ENCODE peak calls at places on chromosome 22, in five cellular contexts. G, T, F, W and D are unnamed samples.

GRCh38 chr22:21823740-21824438 is 43.6 kb downstream of the MAPK1 start:
- DNase-seq in G (no peak), T (no peak), F (no peak), W (no peak), D (no peak)

GRCh38 chr22:43000441-43001175 is 14.3 kb downstream of the PACSIN2 start:
- DNase-seq in G (no peak), T (no peak), F (no peak), W (no peak), D (no peak)

GRCh38 chr22:33114570-33114969 is 56.4 kb upstream of the SYN3 start:
- DNase-seq in G (no peak), T (no peak), F (no peak), W (no peak), D (no peak)

GRCh38 chr22:41684194-41684593 is 4.5 kb downstream of the SNU13 start:
- DNase-seq in G (no peak), T (no peak), F (no peak), W (no peak), D (no peak)

GRCh38 chr22:32531955-32532818 is 57.6 kb downstream of the FBXO7 start:
- DNase-seq in G (no peak), T (peak), F (peak), W (no peak), D (peak)

GRCh38 chr22:41092023-41092817 is at the start of gene EP300:
- DNase-seq in G (peak), T (peak), F (peak), W (peak), D (peak)

GRCh38 chr22:37309221-37310074 is 27.1 kb downstream of the CYTH4 start:
- DNase-seq in G (no peak), T (no peak), F (no peak), W (no peak), D (peak)

GRCh38 chr22:18152519-18152918 is 2.5 kb downstream of the USP18 start:
- DNase-seq in G (no peak), T (no peak), F (no peak), W (no peak), D (no peak)

GRCh38 chr22:23067691-23068090 is 2.6 kb upstream of the GNAZ start:
- DNase-seq in G (no peak), T (no peak), F (no peak), W (peak), D (no peak)

GRCh38 chr22:22520020-22520656 is at the start of gene ZNF280A:
- DNase-seq in G (no peak), T (no peak), F (no peak), W (no peak), D (peak)

GRCh38 chr22:47049078-47049609 is 286.7 kb downstream of the TBC1D22A start:
- DNase-seq in G (no peak), T (no peak), F (no peak), W (no peak), D (no peak)

GRCh38 chr22:41914611-41915034 is 251 bp downstream of the SHISA8 start:
- DNase-seq in G (no peak), T (no peak), F (no peak), W (no peak), D (no peak)

GRCh38 chr22:41564563-41564962 is 3.8 kb downstream of the CSDC2 start:
- DNase-seq in G (no peak), T (no peak), F (no peak), W (no peak), D (no peak)

GRCh38 chr22:44151661-44152060 is 29.1 kb upstream of the PARVG start:
- DNase-seq in G (no peak), T (no peak), F (no peak), W (no peak), D (no peak)

GRCh38 chr22:35174398-35174797 is 82.9 kb upstream of the HMGXB4 start:
- DNase-seq in G (no peak), T (no peak), F (no peak), W (no peak), D (no peak)

GRCh38 chr22:43488031-43488892 is 76.4 kb downstream of the MPPED1 start:
- DNase-seq in G (no peak), T (no peak), F (no peak), W (no peak), D (no peak)

GRCh38 chr22:49303781-49304461 is 523.8 kb downstream of the BRD1 start:
- DNase-seq in G (no peak), T (no peak), F (no peak), W (peak), D (no peak)

GRCh38 chr22:49307071-49307830 is 520.4 kb downstream of the BRD1 start:
- DNase-seq in G (no peak), T (no peak), F (no peak), W (peak), D (no peak)

GRCh38 chr22:49306632-49306975 is 521.1 kb downstream of the BRD1 start:
- DNase-seq in G (no peak), T (no peak), F (peak), W (peak), D (no peak)

GRCh38 chr22:49305966-49306631 is 521.6 kb downstream of the BRD1 start:
- DNase-seq in G (no peak), T (no peak), F (no peak), W (peak), D (no peak)

GRCh38 chr22:49305215-49305965 is 522.3 kb downstream of the BRD1 start:
- DNase-seq in G (peak), T (peak), F (no peak), W (peak), D (no peak)
- TF ChIP-seq CTCF in G (peak), T (peak), F (peak), W (peak), D (peak)

GRCh38 chr22:19957445-19957844 is 15.8 kb upstream of the TXNRD2 start:
- DNase-seq in G (no peak), T (no peak), F (no peak), W (no peak), D (no peak)
- TF ChIP-seq POLR2A in G (no peak), T (no peak), F (no peak), W (no peak), D (no peak)

GRCh38 chr22:27690596-27690995 is 111.0 kb downstream of the MN1 start:
- DNase-seq in G (no peak), T (no peak), F (no peak), W (no peak), D (no peak)

GRCh38 chr22:27697888-27698287 is 103.7 kb downstream of the MN1 start:
- DNase-seq in G (no peak), T (no peak), F (no peak), W (no peak), D (peak)

GRCh38 chr22:27689664-27690063 is 111.9 kb downstream of the MN1 start:
- DNase-seq in G (no peak), T (no peak), F (no peak), W (no peak), D (no peak)

GRCh38 chr22:27687984-27688545 is 113.5 kb downstream of the MN1 start:
- DNase-seq in G (no peak), T (no peak), F (no peak), W (no peak), D (no peak)

DNA sequence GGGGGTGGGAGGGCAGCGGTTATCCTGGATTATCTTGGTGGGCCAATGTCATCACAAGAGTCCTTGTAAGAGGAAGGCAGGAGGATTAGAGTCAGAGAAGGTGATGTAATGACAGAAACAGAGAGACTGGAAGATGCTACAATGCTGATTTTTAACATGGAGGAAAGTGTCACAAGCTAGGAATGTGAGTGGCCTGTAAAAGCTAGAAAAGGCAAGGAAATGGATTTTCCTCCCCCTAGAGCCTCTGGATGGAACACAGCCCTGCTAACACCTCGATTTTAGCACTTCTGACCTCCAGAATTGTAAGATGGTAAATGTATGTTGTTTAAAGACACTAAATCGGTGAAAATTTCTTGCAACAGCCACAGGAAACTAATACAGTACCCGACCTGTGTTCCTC is 109.3 kb downstream of the MN1 start:
- DNase-seq in G (no peak), T (no peak), F (no peak), W (no peak), D (no peak)
- TF ChIP-seq CTCF in G (no peak), T (no peak), F (no peak), W (no peak), D (no peak)

GRCh38 chr22:31079095-31079642 is 1.9 kb upstream of the SMTN start:
- DNase-seq in G (no peak), T (peak), F (no peak), W (no peak), D (no peak)

GRCh38 chr22:31081963-31082605 is 966 bp downstream of the SMTN start:
- DNase-seq in G (no peak), T (no peak), F (no peak), W (no peak), D (no peak)

GRCh38 chr22:31080164-31080847 is 812 bp upstream of the SMTN start:
- DNase-seq in G (no peak), T (no peak), F (no peak), W (no peak), D (no peak)

GRCh38 chr22:31082606-31083376 is 1.7 kb downstream of the SMTN start:
- DNase-seq in G (peak), T (peak), F (no peak), W (no peak), D (peak)

DNA sequence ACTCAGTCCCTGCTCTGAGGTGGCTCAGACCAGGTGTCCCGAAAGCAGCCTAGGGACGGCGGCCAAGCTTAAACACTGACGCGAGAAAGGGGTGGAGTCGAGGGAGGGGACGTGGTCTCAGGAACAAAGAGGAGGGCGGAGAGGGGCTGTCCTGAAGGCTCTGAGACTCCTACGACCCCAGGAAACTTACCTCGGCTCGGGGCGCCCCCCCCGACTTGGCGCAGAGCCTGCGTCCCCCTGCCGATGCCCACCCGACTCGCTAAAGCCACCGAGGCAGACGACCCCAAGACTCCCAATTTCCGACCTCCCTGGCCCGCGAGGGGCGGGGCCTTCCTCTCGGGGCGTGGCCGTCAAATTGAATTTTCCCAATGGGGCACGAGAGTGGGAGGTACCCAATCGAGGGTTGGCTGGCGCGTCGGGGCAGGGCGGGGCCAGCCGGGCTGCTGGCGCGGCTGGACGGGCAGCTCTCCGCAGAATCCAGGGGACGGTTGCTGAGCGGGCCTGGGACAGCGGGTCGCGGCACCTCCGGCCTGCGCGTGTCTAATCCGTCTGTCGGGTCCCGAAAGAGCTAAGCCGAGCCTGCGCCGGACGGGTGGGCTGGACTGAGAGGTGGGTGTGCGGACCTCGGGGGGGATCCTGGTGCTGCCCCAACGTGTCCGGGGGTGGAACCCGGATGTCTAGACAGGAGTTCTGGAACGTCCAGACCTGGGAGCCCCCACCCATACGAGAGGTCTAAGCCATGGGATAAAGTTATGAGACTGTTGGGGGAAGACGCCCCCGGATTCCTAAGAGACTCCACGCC is at the start of gene SMTN:
- DNase-seq in G (peak), T (peak), F (peak), W (peak), D (peak)
- TF ChIP-seq POLR2A in G (peak), T (peak), F (peak), W (peak), D (peak)

GRCh38 chr22:36175892-36176291 is 15.3 kb upstream of the APOL3 start:
- DNase-seq in G (no peak), T (no peak), F (no peak), W (no peak), D (no peak)
- TF ChIP-seq CTCF in G (no peak), T (no peak), F (no peak), W (no peak), D (no peak)

GRCh38 chr22:39097098-39098020 is at the start of gene APOBEC3H:
- DNase-seq in G (peak), T (no peak), F (no peak), W (no peak), D (no peak)
- TF ChIP-seq POLR2A in G (no peak), T (no peak), F (no peak), W (no peak), D (no peak)

GRCh38 chr22:39457546-39458442 is 982 bp downstream of the MGAT3 start:
- DNase-seq in G (no peak), T (no peak), F (no peak), W (no peak), D (no peak)
- TF ChIP-seq CTCF in G (no peak), T (no peak), F (no peak), W (no peak), D (no peak)

GRCh38 chr22:24156146-24156914 is 25.0 kb upstream of the SUSD2 start:
- DNase-seq in G (no peak), T (peak), F (no peak), W (no peak), D (no peak)
- TF ChIP-seq POLR2A in G (no peak), T (no peak), F (peak), W (no peak), D (no peak)

GRCh38 chr22:48739348-48740085 is 1088.2 kb downstream of the BRD1 start:
- DNase-seq in G (no peak), T (no peak), F (no peak), W (peak), D (no peak)

GRCh38 chr22:48740086-48740730 is 1087.5 kb downstream of the BRD1 start:
- DNase-seq in G (no peak), T (no peak), F (no peak), W (peak), D (no peak)

GRCh38 chr22:48737461-48738203 is 1090.0 kb downstream of the BRD1 start:
- DNase-seq in G (no peak), T (no peak), F (no peak), W (peak), D (no peak)

GRCh38 chr22:48736593-48737460 is 1090.8 kb downstream of the BRD1 start:
- DNase-seq in G (no peak), T (no peak), F (no peak), W (no peak), D (no peak)

DNA sequence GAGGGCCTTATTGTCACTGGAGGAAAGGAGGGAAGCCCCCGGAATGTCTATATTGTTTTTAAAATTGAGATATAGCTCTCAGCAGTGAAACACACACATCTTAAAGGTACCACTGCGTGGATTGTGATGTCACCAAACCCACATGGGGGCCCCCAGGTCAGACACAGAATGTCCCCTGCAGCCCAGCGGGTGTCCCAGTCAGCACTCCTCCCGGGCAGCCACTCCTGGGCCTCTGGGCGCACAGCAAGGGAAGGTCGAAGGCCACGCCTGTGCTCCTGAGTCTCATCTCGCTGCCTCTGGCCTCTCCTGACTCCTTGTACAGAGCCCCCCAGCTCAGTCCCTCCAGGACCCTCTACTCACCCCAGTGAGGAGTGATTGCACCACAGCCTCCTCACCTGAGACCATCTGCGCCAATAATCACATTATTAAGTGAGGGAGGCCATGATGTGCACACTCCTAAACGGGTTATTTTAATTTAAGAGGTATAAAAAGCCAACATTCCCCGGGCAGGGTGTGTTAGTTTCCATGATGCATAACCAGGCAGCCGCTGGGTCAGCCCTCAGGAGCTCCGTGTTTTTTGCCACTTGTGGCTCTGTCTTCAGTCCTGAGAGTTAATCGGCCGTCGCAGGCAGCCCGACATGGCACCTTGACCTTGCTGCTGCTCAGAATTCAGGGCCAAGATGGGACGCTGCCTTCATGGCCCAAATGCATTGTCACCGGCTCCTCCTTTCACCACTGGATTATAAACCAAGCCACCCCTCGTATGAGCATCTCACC is 1089.3 kb downstream of the BRD1 start:
- DNase-seq in G (no peak), T (no peak), F (no peak), W (peak), D (no peak)
- TF ChIP-seq CTCF in G (no peak), T (no peak), F (no peak), W (no peak), D (no peak)

GRCh38 chr22:20111689-20112622 is 3.9 kb upstream of the RANBP1 start:
- DNase-seq in G (no peak), T (peak), F (no peak), W (no peak), D (no peak)

GRCh38 chr22:20113551-20114310 is 2.2 kb upstream of the RANBP1 start:
- DNase-seq in G (no peak), T (peak), F (no peak), W (no peak), D (no peak)

GRCh38 chr22:20114506-20115475 is 1.1 kb upstream of the RANBP1 start:
- DNase-seq in G (no peak), T (no peak), F (no peak), W (no peak), D (no peak)

GRCh38 chr22:20111045-20111688 is 4.7 kb upstream of the RANBP1 start:
- DNase-seq in G (no peak), T (no peak), F (no peak), W (no peak), D (no peak)

DNA sequence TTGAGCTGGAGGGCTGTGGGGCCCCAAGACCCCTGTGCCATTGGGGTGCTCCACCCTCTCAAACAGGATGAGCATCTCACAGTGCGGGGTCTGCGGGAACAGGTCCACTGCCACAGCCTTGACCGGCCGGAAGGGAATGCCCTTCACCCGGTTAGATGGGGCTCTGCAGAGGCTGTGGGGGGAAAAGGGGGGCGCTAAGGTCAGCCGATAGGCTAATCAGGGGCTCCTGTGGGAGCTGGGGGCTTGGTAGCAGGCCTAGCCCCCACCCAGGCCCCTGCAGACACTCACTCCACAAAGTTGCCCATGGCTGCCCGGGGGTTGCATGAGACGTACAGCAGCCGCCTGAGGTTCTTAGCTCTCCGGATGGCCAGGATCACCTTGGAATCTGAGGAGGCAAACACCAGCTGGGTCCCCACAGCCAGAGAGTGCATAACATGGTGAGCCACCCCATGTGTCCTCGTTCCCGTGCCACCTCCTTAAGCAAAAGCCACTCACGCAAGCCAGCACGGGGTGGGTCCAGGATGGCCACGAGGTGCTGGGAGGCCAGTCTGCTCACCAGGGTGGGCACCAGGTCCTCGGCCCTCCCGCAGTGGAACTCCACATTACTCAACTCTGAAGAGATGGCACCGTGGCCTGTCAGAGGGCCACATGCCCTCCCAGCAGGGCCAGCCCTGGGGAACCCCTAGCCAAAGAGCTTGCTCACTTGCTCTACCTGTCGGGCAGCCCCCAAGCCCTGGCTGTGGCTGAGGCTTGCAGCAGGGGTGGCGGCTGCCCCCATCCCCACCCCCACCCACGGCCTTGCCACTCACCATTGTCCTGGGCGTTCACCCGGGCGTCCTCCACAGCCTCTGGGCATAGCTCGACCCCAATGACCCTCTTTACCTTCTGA is 3.0 kb upstream of the RANBP1 start:
- DNase-seq in G (no peak), T (no peak), F (no peak), W (no peak), D (no peak)
- TF ChIP-seq POLR2A in G (no peak), T (no peak), F (no peak), W (no peak), D (no peak)